ENCODE peak calls at places on chromosomes 13 and 19, in nine cellular contexts. P is type B pancreatic cell, W is heart left ventricle, L is progenitor cell of endocrine pancreas, H is hepatocyte, A is GM12865, C is stomach, I is right atrium auricular region, K is IMR-90. J is an unnamed sample.

GRCh38 chr13:75792526-75793187 is 156.5 kb downstream of the LMO7 start:
- DNase-seq in P (no peak), W (peak; percentile 36), L (no peak), H (peak; percentile 59), A (no peak), C (no peak), I (no peak), K (peak; percentile 56), J (no peak)

GRCh38 chr19:2769218-2769617 is 13.9 kb downstream of the SGTA start:
- DNase-seq in P (no peak), W (no peak), L (no peak), H (no peak), A (no peak), C (no peak), I (no peak), K (no peak), J (no peak)

GRCh38 chr13:47211106-47211505 is 314.3 kb upstream of the HTR2A start:
- DNase-seq in P (no peak), W (no peak), L (no peak), H (no peak), A (no peak), C (no peak), I (no peak), K (peak; percentile 40), J (no peak)

GRCh38 chr13:43269037-43269476 is 245.7 kb downstream of the DNAJC15 start:
- DNase-seq in P (no peak), W (peak; percentile 33), L (peak; percentile 24), H (peak; percentile 86), A (no peak), C (peak; percentile 70), I (no peak), K (peak; percentile 98), J (no peak)

GRCh38 chr13:30569901-30570576 is 47.7 kb upstream of the USPL1 start:
- DNase-seq in P (no peak), W (no peak), L (no peak), H (peak; percentile 79), A (no peak), C (peak; percentile 35), I (peak; percentile 76), K (peak; percentile 99), J (no peak)

GRCh38 chr13:80334582-80335260 is 6.2 kb downstream of the SPRY2 start:
- DNase-seq in P (no peak), W (no peak), L (no peak), H (no peak), A (no peak), C (no peak), I (no peak), K (peak; percentile 43), J (no peak)

GRCh38 chr13:110529522-110530311 is 31.8 kb downstream of the RAB20 start:
- DNase-seq in P (no peak), W (no peak), L (no peak), H (no peak), A (no peak), C (no peak), I (no peak), K (no peak), J (no peak)

GRCh38 chr13:32150794-32151193 is 119.2 kb downstream of the FRY start:
- DNase-seq in P (no peak), W (peak; percentile 74), L (no peak), H (no peak), A (no peak), C (no peak), I (peak; percentile 92), K (peak; percentile 54), J (no peak)

GRCh38 chr19:19275166-19275565 is 2.1 kb upstream of the TM6SF2 start:
- DNase-seq in P (no peak), W (no peak), L (no peak), H (peak; percentile 3), A (no peak), C (no peak), I (no peak), K (no peak), J (no peak)

GRCh38 chr13:67134322-67135129 is 95.6 kb downstream of the PCDH9 start:
- DNase-seq in P (no peak), W (no peak), L (no peak), H (no peak), A (no peak), C (no peak), I (no peak), K (peak; percentile 25), J (no peak)

GRCh38 chr19:2922987-2923386 is 21.8 kb downstream of the ZNF77 start:
- DNase-seq in P (no peak), W (no peak), L (no peak), H (peak; percentile 39), A (no peak), C (no peak), I (no peak), K (peak; percentile 9), J (no peak)

GRCh38 chr13:114049026-114049425 is 75.2 kb upstream of the C13orf46 start:
- DNase-seq in P (no peak), W (no peak), L (no peak), H (no peak), A (peak; percentile 81), C (no peak), I (no peak), K (no peak), J (no peak)

GRCh38 chr13:50406831-50407230 is 391.6 kb downstream of the KCNRG start:
- DNase-seq in P (no peak), W (no peak), L (no peak), H (no peak), A (no peak), C (no peak), I (no peak), K (no peak), J (no peak)

GRCh38 chr19:12913871-12914690 is 5.0 kb downstream of the SYCE2 start:
- DNase-seq in P (no peak), W (no peak), L (no peak), H (no peak), A (no peak), C (no peak), I (no peak), K (no peak), J (no peak)

GRCh38 chr13:21898990-21899389 is 228.1 kb downstream of the FGF9 start:
- DNase-seq in P (no peak), W (no peak), L (no peak), H (peak; percentile 47), A (no peak), C (no peak), I (no peak), K (no peak), J (no peak)

GRCh38 chr19:49196527-49197240 is 39.1 kb downstream of the TRPM4 start:
- DNase-seq in P (no peak), W (peak; percentile 46), L (no peak), H (no peak), A (no peak), C (no peak), I (no peak), K (no peak), J (no peak)

GRCh38 chr13:41960195-41960699 is 662 bp downstream of the VWA8 start:
- DNase-seq in P (no peak), W (no peak), L (no peak), H (peak; percentile 31), A (no peak), C (no peak), I (no peak), K (peak; percentile 29), J (no peak)

GRCh38 chr13:86563308-86563707 is 764.1 kb upstream of the SLITRK6 start:
- DNase-seq in P (no peak), W (no peak), L (no peak), H (no peak), A (no peak), C (no peak), I (no peak), K (peak; percentile 75), J (no peak)

GRCh38 chr13:98782654-98783053 is 30.2 kb upstream of the SLC15A1 start:
- DNase-seq in P (no peak), W (no peak), L (no peak), H (no peak), A (no peak), C (no peak), I (no peak), K (no peak), J (no peak)

DNA sequence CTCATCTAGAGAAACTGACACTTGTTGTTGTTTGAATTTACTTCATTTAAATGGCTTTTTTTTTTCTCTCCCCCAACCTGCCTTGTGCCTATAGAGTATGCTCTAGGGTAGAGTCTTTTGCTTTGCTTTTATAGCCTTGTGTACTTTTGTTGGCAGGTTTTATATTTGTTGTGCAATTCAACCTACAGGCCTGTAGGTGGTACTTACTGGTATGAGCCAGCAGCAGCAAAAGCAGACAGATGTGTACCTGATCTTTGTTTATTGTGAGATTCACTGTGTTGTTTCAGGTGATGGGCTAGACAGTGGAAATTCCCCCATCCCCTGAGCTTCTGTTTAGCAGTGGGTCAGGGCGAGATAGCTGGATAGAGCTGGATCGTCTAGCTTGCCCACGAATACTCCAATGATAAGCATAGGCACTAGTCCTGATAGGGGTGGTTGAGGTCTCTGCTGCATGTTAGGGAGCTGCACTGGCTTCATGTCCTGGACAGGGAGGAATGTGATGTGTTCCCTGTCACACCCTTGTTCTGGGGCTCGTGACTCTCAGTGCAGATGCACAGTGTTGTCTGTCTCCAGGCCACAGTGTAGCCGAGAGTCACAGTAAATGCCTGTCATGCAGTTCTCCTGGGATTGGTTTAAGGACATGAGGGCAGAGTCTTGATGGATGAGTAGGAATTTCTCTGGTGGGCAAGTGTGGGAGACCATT is 21.3 kb downstream of the DNAJC3 start:
- DNase-seq in P (no peak), W (no peak), L (no peak), H (peak; percentile 19), A (no peak), C (no peak), I (no peak), K (peak; percentile 17), J (no peak)
- TF ChIP-seq CTCF in P (peak; percentile 53), W (no peak), L (peak; percentile 33), H (no peak), A (peak; percentile 16), C (no peak), I (no peak), K (peak; percentile 27), J (peak; percentile 23)

GRCh38 chr13:101115762-101116161 is 300.5 kb downstream of the NALCN start:
- DNase-seq in P (no peak), W (no peak), L (no peak), H (peak; percentile 19), A (no peak), C (no peak), I (no peak), K (no peak), J (no peak)
- TF ChIP-seq CTCF in P (peak; percentile 59), W (no peak), L (no peak), H (peak; percentile 32), A (no peak), C (no peak), I (no peak), K (peak; percentile 9), J (no peak)

DNA sequence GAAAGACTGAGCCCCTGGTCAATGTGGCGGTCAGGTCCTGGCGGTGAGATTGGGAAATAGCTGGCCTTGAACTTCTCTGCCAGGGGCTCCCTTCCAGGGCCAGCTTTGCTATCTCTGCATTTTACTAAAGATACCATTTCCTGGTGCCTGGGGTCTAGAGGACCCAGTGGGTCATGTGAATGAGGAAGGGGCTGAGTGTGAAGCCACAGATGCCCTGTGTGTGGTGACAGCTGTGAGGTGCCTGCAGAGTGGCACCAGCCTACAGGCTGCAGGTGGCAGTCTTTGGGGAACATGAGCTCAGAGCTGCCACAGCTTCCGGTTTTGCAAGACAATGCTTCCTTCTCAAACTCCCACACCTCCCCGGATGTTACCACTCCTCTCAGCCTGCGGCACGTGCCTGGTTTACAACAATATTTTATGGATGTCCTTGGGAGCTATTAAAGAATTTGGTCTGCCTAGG is 5.2 kb upstream of the MLNR start:
- DNase-seq in P (no peak), W (peak; percentile 38), L (no peak), H (no peak), A (peak; percentile 71), C (peak; percentile 42), I (no peak), K (peak; percentile 6), J (no peak)
- TF ChIP-seq CTCF in P (no peak), W (no peak), L (no peak), H (no peak), A (no peak), C (no peak), I (no peak), K (no peak), J (no peak)

GRCh38 chr13:88005188-88005587 is 334.0 kb downstream of the SLITRK5 start:
- DNase-seq in P (no peak), W (no peak), L (no peak), H (no peak), A (no peak), C (no peak), I (no peak), K (no peak), J (no peak)
- TF ChIP-seq CTCF in P (no peak), W (no peak), L (no peak), H (peak; percentile 16), A (no peak), C (no peak), I (no peak), K (no peak), J (no peak)

J was measured in mesothelial cell of epicardium.